ENCODE peak calls at places on chromosomes 7 and 10, in six cellular contexts. D is adrenal gland, X is Caco-2, O is WERI-Rb-1, Z is colonic mucosa, S is right cardiac atrium. I is an unnamed sample.

GRCh38 chr10:118537623-118538022 is 57.8 kb downstream of the PRLHR start:
- DNase-seq in D (no peak), X (no peak), O (no peak), Z (no peak), S (no peak), I (no peak)

GRCh38 chr7:91503934-91504575 is 239.8 kb downstream of the FZD1 start:
- DNase-seq in D (no peak), X (no peak), O (no peak), Z (no peak), S (no peak), I (no peak)

GRCh38 chr7:99314504-99314903 is 11.2 kb upstream of the ARPC1A start:
- DNase-seq in D (no peak), X (no peak), O (no peak), Z (peak; percentile 86), S (no peak), I (no peak)

GRCh38 chr10:2543974-2544373 is 523.4 kb upstream of the PFKP start:
- DNase-seq in D (no peak), X (no peak), O (no peak), Z (no peak), S (no peak), I (no peak)

GRCh38 chr10:74691164-74691563 is 135.2 kb upstream of the KAT6B start:
- DNase-seq in D (no peak), X (no peak), O (no peak), Z (no peak), S (no peak), I (no peak)

GRCh38 chr7:40595832-40596231 is 461.0 kb downstream of the SUGCT start:
- DNase-seq in D (no peak), X (no peak), O (no peak), Z (no peak), S (no peak), I (no peak)

GRCh38 chr7:129845972-129846327 is 106.8 kb downstream of the UBE2H start:
- DNase-seq in D (no peak), X (no peak), O (no peak), Z (no peak), S (no peak), I (no peak)

GRCh38 chr7:43637114-43637806 is 54.4 kb downstream of the STK17A start:
- DNase-seq in D (no peak), X (no peak), O (no peak), Z (no peak), S (no peak), I (no peak)

GRCh38 chr10:32057041-32057372 is 782 bp upstream of the KIF5B start:
- DNase-seq in D (no peak), X (no peak), O (no peak), Z (no peak), S (no peak), I (no peak)

GRCh38 chr10:73253226-73253557 is 748 bp upstream of the MRPS16 start:
- DNase-seq in D (no peak), X (no peak), O (no peak), Z (peak; percentile 19), S (no peak), I (no peak)

GRCh38 chr7:146956853-146957252 is 840.3 kb downstream of the CNTNAP2 start:
- DNase-seq in D (no peak), X (no peak), O (no peak), Z (no peak), S (no peak), I (no peak)

GRCh38 chr10:13349776-13350274 is 1.7 kb upstream of the SEPHS1 start:
- DNase-seq in D (peak; percentile 83), X (peak; percentile 62), O (peak; percentile 45), Z (peak; percentile 79), S (peak; percentile 76), I (no peak)

GRCh38 chr10:103560886-103561285 is 67.4 kb downstream of the NEURL1 start:
- DNase-seq in D (no peak), X (no peak), O (no peak), Z (no peak), S (peak; percentile 21), I (no peak)

GRCh38 chr7:27158436-27159277 is 2.2 kb upstream of the HOXA7 start:
- DNase-seq in D (no peak), X (peak; percentile 17), O (peak; percentile 6), Z (no peak), S (no peak), I (no peak)

GRCh38 chr7:113370910-113371309 is 252.6 kb upstream of the SMIM30 start:
- DNase-seq in D (no peak), X (no peak), O (no peak), Z (no peak), S (no peak), I (no peak)

GRCh38 chr10:74585231-74586087 is 240.9 kb upstream of the KAT6B start:
- DNase-seq in D (peak; percentile 5), X (no peak), O (peak; percentile 53), Z (no peak), S (no peak), I (no peak)

GRCh38 chr7:155865830-155866545 is 53.7 kb upstream of the SHH start:
- DNase-seq in D (no peak), X (peak; percentile 26), O (no peak), Z (peak; percentile 67), S (no peak), I (no peak)

GRCh38 chr10:45471531-45472310 is 97.7 kb downstream of the ALOX5 start:
- DNase-seq in D (peak; percentile 41), X (no peak), O (no peak), Z (no peak), S (no peak), I (no peak)

GRCh38 chr7:39069046-39069445 is 91.3 kb downstream of the POU6F2 start:
- DNase-seq in D (no peak), X (no peak), O (no peak), Z (no peak), S (no peak), I (no peak)
- H3K9me3 ChIP-seq in D (no peaks in the 10 kb centered on the region), X (no peaks in the 10 kb centered on the region), O (no peaks in the 10 kb centered on the region), Z (no peaks in the 10 kb centered on the region), S (no peaks in the 10 kb centered on the region), I (no peaks in the 10 kb centered on the region)

DNA sequence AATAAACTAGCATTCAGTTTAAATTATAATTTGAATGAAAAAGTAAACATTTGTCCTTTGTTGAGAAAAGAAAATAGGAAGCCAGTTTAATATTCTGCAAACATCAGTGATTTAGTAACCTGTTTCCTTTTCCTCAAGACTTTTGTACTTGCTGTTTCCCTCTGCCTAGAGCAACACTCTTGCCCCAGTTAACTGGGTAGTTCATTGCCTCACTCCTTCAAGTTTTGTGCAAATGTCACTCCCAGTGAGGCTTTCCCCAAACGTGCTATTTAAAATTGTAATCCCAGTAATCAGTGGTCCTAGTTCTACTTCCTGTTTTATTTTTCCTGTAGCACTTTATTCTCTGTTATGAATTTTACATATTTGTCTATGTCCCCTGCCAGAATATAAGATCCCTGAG is 23.9 kb downstream of the DLD start:
- DNase-seq in D (no peak), X (no peak), O (no peak), Z (no peak), S (no peak), I (no peak)
- H3K9me3 ChIP-seq in D (no peaks in the 10 kb centered on the region), X (no peaks in the 10 kb centered on the region), O (no peaks in the 10 kb centered on the region), Z (no peaks in the 10 kb centered on the region), S (no peaks in the 10 kb centered on the region), I (no peaks in the 10 kb centered on the region)

GRCh38 chr7:63043657-63044543 is 954.7 kb upstream of the ZNF722 start:
- DNase-seq in D (peak; percentile 10), X (no peak), O (no peak), Z (no peak), S (no peak), I (no peak)
- H3K9me3 ChIP-seq in D (no peaks in the 10 kb centered on the region), X (no peaks in the 10 kb centered on the region), O (peaks cover 3% of the 10 kb centered on the region), Z (no peaks in the 10 kb centered on the region), S (peaks cover 4% of the 10 kb centered on the region), I (peaks cover 3% of the 10 kb centered on the region)

GRCh38 chr10:17479015-17479615 is 24.7 kb upstream of the ST8SIA6 start:
- DNase-seq in D (no peak), X (no peak), O (no peak), Z (no peak), S (no peak), I (no peak)

GRCh38 chr10:17475661-17476060 is 21.3 kb upstream of the ST8SIA6 start:
- DNase-seq in D (no peak), X (no peak), O (no peak), Z (no peak), S (no peak), I (no peak)

GRCh38 chr10:17473228-17473950 is 19.0 kb upstream of the ST8SIA6 start:
- DNase-seq in D (no peak), X (no peak), O (no peak), Z (no peak), S (no peak), I (no peak)

GRCh38 chr10:17474595-17474994 is 20.2 kb upstream of the ST8SIA6 start:
- DNase-seq in D (no peak), X (no peak), O (no peak), Z (no peak), S (no peak), I (no peak)

GRCh38 chr10:17476073-17476472 is 21.7 kb upstream of the ST8SIA6 start:
- DNase-seq in D (no peak), X (no peak), O (no peak), Z (no peak), S (no peak), I (no peak)
- H3K9me3 ChIP-seq in D (no peaks in the 10 kb centered on the region), X (no peaks in the 10 kb centered on the region), O (no peaks in the 10 kb centered on the region), Z (no peaks in the 10 kb centered on the region), S (no peaks in the 10 kb centered on the region), I (no peaks in the 10 kb centered on the region)

DNA sequence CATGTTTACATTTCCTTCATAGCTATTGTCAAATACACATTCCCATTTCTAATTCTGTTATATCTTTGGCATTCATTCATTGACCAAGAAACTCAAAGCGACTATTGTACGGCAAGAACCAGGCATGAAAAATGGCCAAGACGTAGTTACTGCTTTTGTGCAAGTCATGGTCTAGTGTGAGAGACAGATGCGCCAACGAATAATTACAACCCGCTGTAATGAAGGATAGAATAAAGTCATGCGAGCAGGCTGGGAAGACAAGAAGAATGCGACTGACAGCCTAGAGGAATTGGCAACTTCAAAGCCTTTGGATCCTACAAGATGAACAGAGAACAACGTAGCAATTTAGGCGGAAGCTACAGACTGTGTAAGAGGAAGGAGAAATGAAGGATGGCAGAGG is 221.2 kb downstream of the CALN1 start:
- DNase-seq in D (no peak), X (no peak), O (no peak), Z (no peak), S (no peak), I (no peak)
- H3K9me3 ChIP-seq in D (no peaks in the 10 kb centered on the region), X (no peaks in the 10 kb centered on the region), O (no peaks in the 10 kb centered on the region), Z (no peaks in the 10 kb centered on the region), S (no peaks in the 10 kb centered on the region), I (no peaks in the 10 kb centered on the region)

GRCh38 chr7:50355817-50356178 is 51.3 kb downstream of the IKZF1 start:
- DNase-seq in D (peak; percentile 30), X (no peak), O (no peak), Z (no peak), S (peak; percentile 61), I (no peak)
- H3K9me3 ChIP-seq in D (no peaks in the 10 kb centered on the region), X (no peaks in the 10 kb centered on the region), O (no peaks in the 10 kb centered on the region), Z (no peaks in the 10 kb centered on the region), S (no peaks in the 10 kb centered on the region), I (no peaks in the 10 kb centered on the region)

GRCh38 chr7:72336887-72337821 is 75.0 kb downstream of the CALN1 start:
- DNase-seq in D (no peak), X (no peak), O (no peak), Z (no peak), S (no peak), I (no peak)

GRCh38 chr7:72335561-72336381 is 76.4 kb downstream of the CALN1 start:
- DNase-seq in D (no peak), X (no peak), O (no peak), Z (no peak), S (no peak), I (no peak)

GRCh38 chr7:72334066-72334465 is 78.1 kb downstream of the CALN1 start:
- DNase-seq in D (no peak), X (no peak), O (no peak), Z (no peak), S (no peak), I (no peak)

GRCh38 chr7:72336382-72336886 is 75.7 kb downstream of the CALN1 start:
- DNase-seq in D (no peak), X (no peak), O (no peak), Z (no peak), S (peak; percentile 38), I (no peak)

GRCh38 chr7:72334733-72335132 is 77.4 kb downstream of the CALN1 start:
- DNase-seq in D (no peak), X (no peak), O (no peak), Z (no peak), S (no peak), I (no peak)
- H3K9me3 ChIP-seq in D (no peaks in the 10 kb centered on the region), X (no peaks in the 10 kb centered on the region), O (peaks cover 2% of the 10 kb centered on the region), Z (no peaks in the 10 kb centered on the region), S (peaks cover 4% of the 10 kb centered on the region), I (no peaks in the 10 kb centered on the region)

I was measured in T-helper 17 cell.